ENCODE peak calls at places on chromosomes 12 and 14, in nine cellular contexts. V is PC-3, N is BJ, X is ascending aorta, G is heart left ventricle, R is hepatocyte, H is fibroblast of lung, K is astrocyte of the cerebellum, E is uterus. S is an unnamed sample.

GRCh38 chr12:53820503-53820902 is 68.7 kb upstream of the CISTR start:
- DNase-seq in R (peak), N (peak), K (no peak), H (peak), E (no peak), X (no peak), V (peak), G (no peak), S (peak)

GRCh38 chr14:92525318-92526095 is 11.9 kb downstream of the RIN3 start:
- DNase-seq in N (no peak), K (no peak), H (no peak), R (no peak), G (no peak), V (no peak), X (no peak), E (no peak), S (no peak)

GRCh38 chr14:61620130-61620946 is 75.0 kb upstream of the HIF1A start:
- DNase-seq in X (no peak), N (peak), H (peak), G (no peak), K (peak), E (no peak), V (peak), R (peak), S (peak)

GRCh38 chr12:47990351-47991105 is 13.7 kb downstream of the COL2A1 start:
- DNase-seq in R (peak), X (no peak), G (no peak), N (no peak), E (no peak), H (peak), V (no peak), K (no peak), S (peak)

GRCh38 chr12:121712462-121713256 is at the start of gene TMEM120B:
- DNase-seq in X (peak), V (peak), E (peak), N (no peak), H (peak), K (no peak), R (peak), G (peak), S (peak)

GRCh38 chr12:94145231-94145979 is 3.0 kb upstream of the PLXNC1 start:
- DNase-seq in G (no peak), V (peak), R (peak), K (peak), N (no peak), X (no peak), E (peak), H (peak), S (peak)

GRCh38 chr14:90676356-90676755 is 139.9 kb downstream of the TTC7B start:
- DNase-seq in H (peak), E (no peak), K (no peak), G (no peak), R (no peak), V (no peak), N (no peak), X (no peak), S (no peak)

GRCh38 chr14:64098120-64098519 is 196.1 kb downstream of the ESR2 start:
- DNase-seq in H (no peak), R (no peak), N (no peak), V (peak), E (no peak), G (no peak), K (no peak), X (no peak), S (no peak)

GRCh38 chr12:57090924-57091632 is 2.2 kb downstream of the NAB2 start:
- DNase-seq in N (no peak), E (no peak), V (no peak), H (peak), R (no peak), K (no peak), X (no peak), G (no peak), S (no peak)

GRCh38 chr12:89470741-89471504 is 53.7 kb downstream of the GALNT4 start:
- DNase-seq in V (peak), E (no peak), X (no peak), G (no peak), H (peak), R (peak), K (peak), N (no peak), S (peak)

GRCh38 chr14:80577599-80577998 is 363.9 kb downstream of the CEP128 start:
- DNase-seq in E (no peak), H (no peak), X (no peak), V (no peak), K (no peak), R (no peak), N (no peak), G (no peak), S (no peak)

GRCh38 chr12:24480766-24481449 is 468.0 kb downstream of the BCAT1 start:
- DNase-seq in R (no peak), K (no peak), N (no peak), E (no peak), H (peak), G (no peak), V (no peak), X (no peak), S (peak)

GRCh38 chr14:24948261-24948847 is 101.6 kb downstream of the STXBP6 start:
- DNase-seq in X (no peak), G (no peak), K (no peak), N (no peak), H (no peak), E (no peak), R (no peak), V (no peak), S (no peak)

GRCh38 chr14:95196268-95196667 is 38.9 kb upstream of the DICER1 start:
- DNase-seq in H (no peak), K (no peak), V (peak), G (no peak), E (no peak), N (no peak), X (no peak), R (no peak), S (peak)

GRCh38 chr12:68805592-68806120 is 2.3 kb upstream of the MDM2 start:
- DNase-seq in G (no peak), H (peak), E (no peak), R (no peak), K (no peak), V (peak), X (no peak), N (no peak), S (no peak)

GRCh38 chr14:22558221-22558913 is 30.7 kb downstream of the DAD1 start:
- DNase-seq in K (no peak), H (no peak), X (no peak), V (no peak), N (no peak), E (no peak), G (no peak), R (no peak), S (no peak)

GRCh38 chr12:123529636-123530035 is 3.9 kb downstream of the RILPL1 start:
- DNase-seq in R (no peak), N (no peak), G (no peak), H (no peak), X (no peak), V (no peak), E (no peak), K (no peak), S (no peak)

GRCh38 chr12:123532021-123532420 is 1.5 kb downstream of the RILPL1 start:
- DNase-seq in R (no peak), V (no peak), H (peak), G (peak), E (no peak), N (no peak), K (peak), X (no peak), S (peak)

GRCh38 chr12:123528858-123529257 is 4.7 kb downstream of the RILPL1 start:
- DNase-seq in X (no peak), G (no peak), N (no peak), H (no peak), E (no peak), V (no peak), K (no peak), R (no peak), S (no peak)

GRCh38 chr12:123531091-123531490 is 2.4 kb downstream of the RILPL1 start:
- DNase-seq in K (no peak), X (no peak), E (no peak), N (no peak), H (no peak), V (no peak), R (no peak), G (peak), S (no peak)

GRCh38 chr12:123530683-123531082 is 2.8 kb downstream of the RILPL1 start:
- DNase-seq in R (no peak), H (no peak), K (no peak), E (no peak), X (no peak), V (no peak), G (no peak), N (no peak), S (no peak)
- H3K4me3 ChIP-seq in R (no peak), H (no peak), K (no peak), E (no peak), X (peak), V (no peak), G (no peak), N (no peak), S (no peak)

DNA sequence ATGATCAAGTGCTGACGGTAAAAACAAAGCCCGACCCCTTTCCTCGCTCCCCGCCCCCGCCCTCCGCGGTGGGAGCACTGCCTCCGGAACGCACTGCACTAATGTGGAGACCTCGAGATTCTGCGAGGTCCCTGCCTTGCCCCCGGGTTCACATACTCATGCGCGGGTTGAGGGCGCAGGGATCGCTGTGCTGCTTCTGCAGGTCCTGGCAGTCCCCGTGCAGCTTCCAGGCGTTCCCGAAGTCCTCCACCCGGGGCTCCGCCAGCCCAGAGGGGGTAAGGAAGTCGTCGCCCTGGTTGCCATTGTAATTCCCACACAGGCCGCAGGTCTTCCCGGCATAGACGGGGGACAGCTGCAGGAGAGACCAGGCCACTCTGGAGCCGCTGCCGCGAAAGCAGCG is 66.8 kb downstream of the VWF start:
- DNase-seq in G (no peak), R (no peak), V (no peak), K (no peak), H (no peak), X (no peak), E (no peak), N (no peak), S (no peak)
- TF ChIP-seq CTCF in G (no peak), R (no peak), V (no peak), K (peak), H (no peak), X (no peak), E (no peak), N (no peak), S (no peak)

GRCh38 chr14:101789222-101789621 is 27.7 kb downstream of the PPP2R5C start:
- DNase-seq in E (no peak), V (no peak), H (no peak), R (no peak), K (no peak), X (no peak), N (no peak), G (no peak), S (no peak)
- H3K4me3 ChIP-seq in E (no peak), V (no peak), H (no peak), R (no peak), K (no peak), X (no peak), N (no peak), G (no peak), S (no peak)

DNA sequence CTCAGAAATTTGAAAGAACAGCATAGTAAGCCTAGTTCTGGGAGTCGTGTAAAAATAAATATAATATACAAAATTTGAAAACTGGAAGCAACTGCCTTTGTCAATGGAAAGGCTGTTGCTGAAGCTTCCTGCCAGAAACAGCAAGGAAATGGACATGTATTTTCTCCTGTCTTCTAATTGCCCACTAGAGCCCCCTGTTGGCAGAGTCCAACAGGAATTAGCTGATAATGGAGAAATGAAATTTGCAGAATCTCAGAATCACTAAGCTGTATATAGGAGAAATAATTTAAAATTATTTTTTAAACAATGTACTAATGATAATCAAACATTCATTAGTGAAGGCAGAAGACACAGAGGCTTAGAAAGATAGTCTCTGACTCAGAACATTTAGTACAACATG is 414.8 kb downstream of the SLC6A15 start:
- DNase-seq in H (peak), G (no peak), R (no peak), K (peak), E (no peak), X (no peak), V (peak), N (no peak), S (peak)
- TF ChIP-seq CTCF in H (peak), G (no peak), R (peak), K (peak), E (no peak), X (peak), V (peak), N (peak), S (peak)

GRCh38 chr14:77158175-77158908 is 16.8 kb upstream of the ZDHHC22 start:
- DNase-seq in X (no peak), H (peak), K (no peak), E (no peak), N (peak), V (peak), G (no peak), R (peak), S (peak)
- H3K4me3 ChIP-seq in X (no peak), H (no peak), K (no peak), E (no peak), N (no peak), V (no peak), G (no peak), R (no peak), S (no peak)

S was measured in choroid plexus epithelial cell.